ENCODE peak calls at places on chromosomes 7 and 10, in four cellular contexts. J is choroid plexus epithelial cell, V is IMR-90, T is cardiac muscle cell. U is an unnamed sample.

GRCh38 chr10:35438718-35439117 is 102.4 kb downstream of the CCNY start:
- DNase-seq in J (no peak), V (no peak), T (no peak), U (no peak)

GRCh38 chr7:81161459-81162075 is 242.7 kb upstream of the SEMA3C start:
- DNase-seq in J (peak), V (peak), T (no peak), U (no peak)

GRCh38 chr7:101717986-101718746 is 89.1 kb upstream of the MYL10 start:
- DNase-seq in J (peak), V (peak), T (no peak), U (no peak)

GRCh38 chr7:69682518-69682917 is 84.2 kb downstream of the AUTS2 start:
- DNase-seq in J (peak), V (no peak), T (no peak), U (no peak)

GRCh38 chr7:98214811-98215321 is 3.6 kb downstream of the BHLHA15 start:
- DNase-seq in J (no peak), V (no peak), T (no peak), U (no peak)

GRCh38 chr10:8719971-8720370 is 665.5 kb downstream of the GATA3 start:
- DNase-seq in J (no peak), V (no peak), T (no peak), U (no peak)

GRCh38 chr10:106242301-106242700 is 922.2 kb downstream of the SORCS1 start:
- DNase-seq in J (no peak), V (no peak), T (no peak), U (no peak)

GRCh38 chr7:55063633-55064032 is 44.8 kb downstream of the EGFR start:
- DNase-seq in J (peak), V (peak), T (no peak), U (no peak)

GRCh38 chr10:51666476-51666875 is 32.9 kb downstream of the CSTF2T start:
- DNase-seq in J (no peak), V (no peak), T (no peak), U (no peak)

GRCh38 chr10:24723788-24724380 is at the start of gene ARHGAP21:
- DNase-seq in J (peak), V (peak), T (peak), U (no peak)

GRCh38 chr10:5897504-5897903 is 7.5 kb downstream of the FBH1 start:
- DNase-seq in J (no peak), V (no peak), T (no peak), U (no peak)

GRCh38 chr10:124124123-124124768 is 30.8 kb upstream of the CHST15 start:
- DNase-seq in J (no peak), V (no peak), T (no peak), U (no peak)

GRCh38 chr10:97034301-97034700 is 151.5 kb downstream of the SLIT1 start:
- DNase-seq in J (no peak), V (no peak), T (no peak), U (no peak)

GRCh38 chr10:101110856-101111523 is 20.1 kb upstream of the TLX1 start:
- DNase-seq in J (no peak), V (no peak), T (no peak), U (no peak)

GRCh38 chr10:55146032-55146431 is 345.0 kb upstream of the PCDH15 start:
- DNase-seq in J (peak), V (no peak), T (no peak), U (no peak)

GRCh38 chr7:51045319-51046102 is 262.8 kb upstream of the GRB10 start:
- DNase-seq in J (peak), V (peak), T (no peak), U (no peak)

GRCh38 chr10:7417103-7417623 is 6.3 kb upstream of the SFMBT2 start:
- DNase-seq in J (peak), V (peak), T (no peak), U (no peak)

GRCh38 chr7:142602183-142602582 is 147.1 kb upstream of the PRSS1 start:
- DNase-seq in J (no peak), V (no peak), T (no peak), U (no peak)

GRCh38 chr7:129923709-129924108 is 29.1 kb downstream of the UBE2H start:
- DNase-seq in J (peak), V (peak), T (no peak), U (no peak)

GRCh38 chr10:7235376-7235775 is 175.5 kb downstream of the SFMBT2 start:
- DNase-seq in J (no peak), V (no peak), T (no peak), U (no peak)

GRCh38 chr10:44382981-44383748 is 1.7 kb downstream of the CXCL12 start:
- DNase-seq in J (no peak), V (no peak), T (no peak), U (no peak)

GRCh38 chr10:44379907-44380306 is 5.0 kb downstream of the CXCL12 start:
- DNase-seq in J (no peak), V (no peak), T (no peak), U (no peak)

GRCh38 chr10:44380829-44381600 is 3.9 kb downstream of the CXCL12 start:
- DNase-seq in J (no peak), V (no peak), T (no peak), U (no peak)

GRCh38 chr10:44383749-44384600 is 922 bp downstream of the CXCL12 start:
- DNase-seq in J (peak), V (peak), T (peak), U (peak)

DNA sequence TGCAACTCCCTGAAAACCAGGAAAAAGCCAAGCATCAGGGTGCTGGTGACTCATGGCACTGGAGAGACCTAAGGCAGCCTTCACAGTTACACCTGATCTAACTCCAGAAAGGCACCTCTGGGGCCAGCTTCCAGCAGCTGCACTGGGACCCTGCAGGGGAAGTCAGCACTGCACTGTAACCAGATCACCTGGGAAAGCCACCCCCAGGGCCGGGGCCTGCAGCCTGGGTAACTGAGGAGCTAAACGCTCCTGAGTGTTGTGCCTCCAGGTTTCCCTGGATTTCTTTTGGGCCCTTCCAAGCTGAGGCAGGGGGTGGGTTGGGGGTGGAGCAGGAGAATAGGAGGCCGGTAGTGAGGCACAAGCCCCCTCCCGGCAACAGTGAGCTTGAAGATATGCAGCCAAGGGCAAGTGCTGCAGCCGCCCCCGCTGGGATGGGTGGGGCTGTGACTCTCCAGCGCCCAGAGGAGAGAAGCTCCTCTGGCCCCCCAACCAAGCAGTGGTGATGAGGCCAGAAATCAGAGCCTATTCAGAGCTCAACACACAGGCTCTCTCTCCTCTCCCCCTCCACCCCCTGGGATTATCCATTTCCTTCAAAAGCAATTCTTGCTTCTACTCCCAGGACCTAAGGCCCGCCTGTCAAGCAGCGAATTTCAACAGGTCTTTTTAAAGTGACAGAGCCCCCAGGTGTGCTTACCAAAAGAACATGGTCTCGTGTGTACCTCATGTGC is 2.6 kb downstream of the CXCL12 start:
- DNase-seq in J (no peak), V (no peak), T (no peak), U (peak)
- TF ChIP-seq CTCF in J (no peak), V (no peak), T (no peak), U (no peak)

GRCh38 chr7:49187543-49188268 is 263.4 kb downstream of the CDC14C start:
- DNase-seq in J (no peak), V (no peak), T (no peak), U (no peak)
- TF ChIP-seq CTCF in J (no peak), V (no peak), T (no peak), U (no peak)

GRCh38 chr7:37921876-37922275 is 1.4 kb downstream of the EPDR1 start:
- DNase-seq in J (no peak), V (no peak), T (no peak), U (no peak)

GRCh38 chr7:37923996-37924395 is 3.6 kb downstream of the EPDR1 start:
- DNase-seq in J (no peak), V (no peak), T (no peak), U (no peak)

GRCh38 chr7:37920619-37921339 is at the start of gene EPDR1:
- DNase-seq in J (no peak), V (no peak), T (peak), U (peak)

GRCh38 chr7:37920305-37920618 is 178 bp upstream of the EPDR1 start:
- DNase-seq in J (no peak), V (no peak), T (no peak), U (no peak)

GRCh38 chr7:37921340-37921805 is 933 bp downstream of the EPDR1 start:
- DNase-seq in J (peak), V (no peak), T (peak), U (no peak)
- TF ChIP-seq CTCF in J (peak), V (no peak), T (peak), U (no peak)

DNA sequence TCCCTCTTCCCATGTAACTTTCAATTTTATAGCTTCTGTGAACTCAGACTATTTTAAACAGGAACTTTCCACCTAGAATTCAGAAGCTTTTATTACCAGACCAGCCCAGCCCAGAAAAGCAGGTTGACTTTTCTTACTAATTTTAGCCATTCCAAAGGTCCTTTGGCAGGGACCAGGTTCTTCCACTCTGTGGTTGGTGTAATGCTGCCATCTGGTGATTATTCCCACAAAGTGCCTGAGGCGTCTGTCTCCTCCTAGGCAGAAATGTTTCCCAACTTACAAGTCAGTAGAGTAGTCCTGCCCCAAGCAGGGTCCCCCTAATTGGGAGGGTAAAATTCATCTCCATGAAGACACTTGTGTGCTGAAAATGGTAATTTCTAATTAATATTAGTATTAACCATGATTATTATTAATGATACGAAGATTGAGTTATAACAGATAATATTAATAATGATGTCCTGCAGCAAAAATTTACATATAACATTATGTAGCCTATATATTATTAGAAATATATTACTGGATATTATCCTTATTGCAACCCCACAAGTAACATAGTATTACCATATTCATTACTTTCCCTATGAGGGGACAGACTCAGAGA is 53.0 kb upstream of the PPP1R17 start:
- DNase-seq in J (peak), V (peak), T (peak), U (peak)
- TF ChIP-seq CTCF in J (peak), V (peak), T (peak), U (peak)

DNA sequence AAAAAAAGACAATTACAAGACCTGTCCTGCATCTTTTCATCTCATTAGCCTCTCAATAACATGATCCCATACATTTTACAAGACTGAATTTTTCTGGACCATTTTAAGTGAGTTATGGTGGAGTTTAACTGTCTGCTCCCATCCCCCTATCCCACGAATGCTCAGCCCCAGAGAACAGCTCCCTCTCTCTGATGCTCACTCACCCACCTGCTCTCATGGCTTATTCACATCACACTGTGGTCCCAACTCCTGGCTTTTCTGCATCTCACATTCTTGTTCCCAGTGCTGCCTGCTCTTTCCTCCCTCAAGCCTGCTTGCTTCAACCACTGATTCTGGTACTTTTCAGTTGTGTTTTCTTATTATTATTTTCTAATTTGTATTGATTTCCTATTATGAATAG is 20.4 kb upstream of the CCSER2 start:
- DNase-seq in J (no peak), V (peak), T (no peak), U (no peak)
- TF ChIP-seq CTCF in J (no peak), V (no peak), T (no peak), U (no peak)

GRCh38 chr10:133013478-133013877 is 71.1 kb upstream of the CFAP46 start:
- DNase-seq in J (no peak), V (no peak), T (no peak), U (no peak)
- TF ChIP-seq CTCF in J (no peak), V (no peak), T (no peak), U (no peak)

GRCh38 chr7:125899577-125899976 is 970.0 kb upstream of the POT1 start:
- DNase-seq in J (no peak), V (no peak), T (no peak), U (no peak)
- TF ChIP-seq CTCF in J (no peak), V (no peak), T (no peak), U (no peak)

GRCh38 chr10:86007171-86007570 is 359.4 kb downstream of the GRID1 start:
- DNase-seq in J (no peak), V (no peak), T (no peak), U (no peak)

GRCh38 chr10:86004310-86004709 is 362.3 kb downstream of the GRID1 start:
- DNase-seq in J (no peak), V (no peak), T (no peak), U (no peak)

GRCh38 chr10:85997544-85997943 is 369.1 kb downstream of the GRID1 start:
- DNase-seq in J (no peak), V (no peak), T (no peak), U (no peak)

GRCh38 chr10:86001521-86001920 is 365.1 kb downstream of the GRID1 start:
- DNase-seq in J (no peak), V (no peak), T (no peak), U (no peak)

DNA sequence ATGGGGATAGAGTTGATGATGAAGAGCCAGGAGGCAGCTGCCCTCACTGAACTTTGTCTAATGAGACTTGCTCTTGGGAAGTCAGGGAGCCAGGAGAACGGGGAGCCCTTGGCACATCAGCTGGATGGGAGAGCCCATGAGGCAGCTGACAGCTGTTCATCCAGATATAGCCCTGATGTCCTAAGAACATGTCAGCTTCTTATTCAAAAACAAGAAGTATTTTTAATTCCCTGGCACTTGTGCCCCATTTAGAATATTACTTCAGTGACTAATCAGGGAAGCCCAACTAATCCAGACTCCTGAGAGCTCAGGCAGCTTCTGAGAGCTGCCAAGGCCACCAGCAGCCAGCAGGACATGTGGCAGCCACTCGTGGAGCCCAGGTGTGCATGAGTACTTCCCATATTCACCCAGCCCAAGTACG is 363.4 kb downstream of the GRID1 start:
- DNase-seq in J (no peak), V (no peak), T (no peak), U (no peak)
- TF ChIP-seq CTCF in J (no peak), V (no peak), T (no peak), U (no peak)

GRCh38 chr7:73436031-73436929 is 2.7 kb downstream of the FZD9 start:
- DNase-seq in J (peak), V (no peak), T (no peak), U (peak)
- TF ChIP-seq CTCF in J (no peak), V (no peak), T (no peak), U (no peak)

GRCh38 chr7:143906895-143907294 is 4.9 kb upstream of the TCAF1 start:
- DNase-seq in J (no peak), V (no peak), T (no peak), U (no peak)
- TF ChIP-seq CTCF in J (no peak), V (no peak), T (no peak), U (no peak)

U was measured in nephron progenitor cell.